ENCODE peak calls at places on chromosomes 3 and 15, in six cellular contexts. One of them, this sample, is unnamed.

GRCh38 chr15:74829991-74830390 is 3.6 kb downstream of the CPLX3 start:
- DNase-seq in germinal center: no peak
- DNase-seq in amniotic stem cell: no peak
- DNase-seq in endothelial cell: no peak
- DNase-seq in aorta: no peak
- DNase-seq in GM12892: no peak
- DNase-seq in this sample: no peak

GRCh38 chr3:79297242-79297641 is 470.6 kb downstream of the ROBO1 start:
- DNase-seq in germinal center: no peak
- DNase-seq in amniotic stem cell: peak
- DNase-seq in endothelial cell: no peak
- DNase-seq in aorta: no peak
- DNase-seq in GM12892: no peak
- DNase-seq in this sample: no peak

GRCh38 chr15:89165677-89166076 is 55.7 kb downstream of the RLBP1 start:
- DNase-seq in germinal center: no peak
- DNase-seq in amniotic stem cell: no peak
- DNase-seq in endothelial cell: no peak
- DNase-seq in aorta: no peak
- DNase-seq in GM12892: no peak
- DNase-seq in this sample: no peak

GRCh38 chr15:77606142-77607034 is 26.3 kb downstream of the LINGO1 start:
- DNase-seq in germinal center: no peak
- DNase-seq in amniotic stem cell: no peak
- DNase-seq in endothelial cell: no peak
- DNase-seq in aorta: no peak
- DNase-seq in GM12892: no peak
- DNase-seq in this sample: no peak

GRCh38 chr15:68149059-68149458 is 56.1 kb downstream of the CALML4 start:
- DNase-seq in germinal center: no peak
- DNase-seq in amniotic stem cell: no peak
- DNase-seq in endothelial cell: no peak
- DNase-seq in aorta: no peak
- DNase-seq in GM12892: no peak
- DNase-seq in this sample: no peak

GRCh38 chr3:64815691-64816225 is 128.0 kb upstream of the ADAMTS9 start:
- DNase-seq in germinal center: no peak
- DNase-seq in amniotic stem cell: no peak
- DNase-seq in endothelial cell: no peak
- DNase-seq in aorta: no peak
- DNase-seq in GM12892: no peak
- DNase-seq in this sample: no peak

GRCh38 chr15:34942363-34942762 is 27.2 kb downstream of the AQR start:
- DNase-seq in germinal center: no peak
- DNase-seq in amniotic stem cell: no peak
- DNase-seq in endothelial cell: no peak
- DNase-seq in aorta: no peak
- DNase-seq in GM12892: no peak
- DNase-seq in this sample: no peak

GRCh38 chr15:94793641-94794040 is 562.3 kb downstream of the MCTP2 start:
- DNase-seq in germinal center: no peak
- DNase-seq in amniotic stem cell: no peak
- DNase-seq in endothelial cell: no peak
- DNase-seq in aorta: no peak
- DNase-seq in GM12892: no peak
- DNase-seq in this sample: no peak

GRCh38 chr3:134527037-134527436 is 41.2 kb downstream of the CEP63 start:
- DNase-seq in germinal center: peak
- DNase-seq in amniotic stem cell: no peak
- DNase-seq in endothelial cell: peak
- DNase-seq in aorta: no peak
- DNase-seq in GM12892: no peak
- DNase-seq in this sample: no peak

GRCh38 chr3:142951814-142952213 is 11.7 kb downstream of the PAQR9 start:
- DNase-seq in germinal center: no peak
- DNase-seq in amniotic stem cell: no peak
- DNase-seq in endothelial cell: no peak
- DNase-seq in aorta: no peak
- DNase-seq in GM12892: no peak
- DNase-seq in this sample: no peak

GRCh38 chr15:56948000-56948765 is 29.7 kb downstream of the TCF12 start:
- DNase-seq in germinal center: no peak
- DNase-seq in amniotic stem cell: no peak
- DNase-seq in endothelial cell: no peak
- DNase-seq in aorta: no peak
- DNase-seq in GM12892: no peak
- DNase-seq in this sample: no peak

GRCh38 chr3:52053307-52054304 is 2.8 kb downstream of the DUSP7 start:
- DNase-seq in germinal center: no peak
- DNase-seq in amniotic stem cell: no peak
- DNase-seq in endothelial cell: peak
- DNase-seq in aorta: no peak
- DNase-seq in GM12892: no peak
- DNase-seq in this sample: no peak

GRCh38 chr3:169668957-169669681 is 5.6 kb upstream of the MECOM start:
- DNase-seq in germinal center: peak
- DNase-seq in amniotic stem cell: peak
- DNase-seq in endothelial cell: peak
- DNase-seq in aorta: peak
- DNase-seq in GM12892: peak
- DNase-seq in this sample: peak

GRCh38 chr3:146881366-146881765 is 276.2 kb upstream of the PLSCR5 start:
- DNase-seq in germinal center: no peak
- DNase-seq in amniotic stem cell: no peak
- DNase-seq in endothelial cell: no peak
- DNase-seq in aorta: peak
- DNase-seq in GM12892: no peak
- DNase-seq in this sample: no peak

GRCh38 chr15:64901914-64902313 is 9.8 kb upstream of the ANKDD1A start:
- DNase-seq in germinal center: no peak
- DNase-seq in amniotic stem cell: no peak
- DNase-seq in endothelial cell: no peak
- DNase-seq in aorta: no peak
- DNase-seq in GM12892: no peak
- DNase-seq in this sample: no peak